ENCODE peak calls at places on chromosomes 3 and 15, in ten cellular contexts. One of them, this sample, is unnamed.
A peak's percentile ranks its signal among the peaks of the same experiment; 100 is the strongest.

GRCh38 chr3:13501056-13501455 is 20.9 kb downstream of the HDAC11 start:
- DNase-seq in cardiac muscle cell: no peak
- DNase-seq in HCT116: no peak
- DNase-seq in IMR-90: no peak
- DNase-seq in colonic mucosa: no peak
- DNase-seq in Karpas-422: no peak
- DNase-seq in neuronal stem cell: no peak
- DNase-seq in small intestine: no peak
- DNase-seq in aorta: peak; percentile 24
- DNase-seq in hepatocyte: no peak
- DNase-seq in this sample: no peak

GRCh38 chr15:70314018-70314354 is 216.3 kb upstream of the TLE3 start:
- DNase-seq in neuronal stem cell: no peak
- DNase-seq in cardiac muscle cell: no peak
- DNase-seq in HCT116: no peak
- DNase-seq in Karpas-422: no peak
- DNase-seq in hepatocyte: no peak
- DNase-seq in aorta: no peak
- DNase-seq in colonic mucosa: no peak
- DNase-seq in IMR-90: no peak
- DNase-seq in small intestine: no peak
- DNase-seq in this sample: no peak

GRCh38 chr3:14532691-14533456 is 7.3 kb downstream of the GRIP2 start:
- DNase-seq in Karpas-422: peak; percentile 61
- DNase-seq in colonic mucosa: peak; percentile 82
- DNase-seq in HCT116: peak; percentile 49
- DNase-seq in small intestine: peak; percentile 80
- DNase-seq in neuronal stem cell: no peak
- DNase-seq in IMR-90: no peak
- DNase-seq in cardiac muscle cell: peak; percentile 16
- DNase-seq in aorta: peak; percentile 77
- DNase-seq in hepatocyte: peak; percentile 71
- DNase-seq in this sample: peak; percentile 79

GRCh38 chr3:45612138-45612537 is 17.6 kb downstream of the LIMD1 start:
- DNase-seq in aorta: no peak
- DNase-seq in neuronal stem cell: no peak
- DNase-seq in cardiac muscle cell: no peak
- DNase-seq in small intestine: no peak
- DNase-seq in HCT116: no peak
- DNase-seq in Karpas-422: no peak
- DNase-seq in hepatocyte: no peak
- DNase-seq in IMR-90: no peak
- DNase-seq in colonic mucosa: no peak
- DNase-seq in this sample: no peak

GRCh38 chr3:52248816-52249547 is 3.4 kb downstream of the PPM1M start:
- DNase-seq in colonic mucosa: no peak
- DNase-seq in hepatocyte: peak; percentile 29
- DNase-seq in HCT116: no peak
- DNase-seq in cardiac muscle cell: no peak
- DNase-seq in Karpas-422: no peak
- DNase-seq in small intestine: no peak
- DNase-seq in aorta: peak; percentile 82
- DNase-seq in neuronal stem cell: no peak
- DNase-seq in IMR-90: no peak
- DNase-seq in this sample: no peak

GRCh38 chr3:188687389-188687788 is 484.4 kb upstream of the TPRG1 start:
- DNase-seq in HCT116: no peak
- DNase-seq in cardiac muscle cell: peak; percentile 49
- DNase-seq in aorta: no peak
- DNase-seq in IMR-90: peak; percentile 86
- DNase-seq in neuronal stem cell: no peak
- DNase-seq in Karpas-422: no peak
- DNase-seq in hepatocyte: no peak
- DNase-seq in colonic mucosa: no peak
- DNase-seq in small intestine: no peak
- DNase-seq in this sample: peak; percentile 34

GRCh38 chr15:52287114-52287513 is 8.5 kb downstream of the MYO5C start:
- DNase-seq in cardiac muscle cell: no peak
- DNase-seq in aorta: no peak
- DNase-seq in colonic mucosa: peak; percentile 72
- DNase-seq in Karpas-422: no peak
- DNase-seq in IMR-90: no peak
- DNase-seq in neuronal stem cell: no peak
- DNase-seq in HCT116: no peak
- DNase-seq in hepatocyte: peak; percentile 40
- DNase-seq in small intestine: peak; percentile 52
- DNase-seq in this sample: no peak

GRCh38 chr3:15271785-15272381 is 60.5 kb downstream of the SH3BP5 start:
- DNase-seq in IMR-90: no peak
- DNase-seq in HCT116: no peak
- DNase-seq in aorta: no peak
- DNase-seq in small intestine: no peak
- DNase-seq in hepatocyte: no peak
- DNase-seq in cardiac muscle cell: no peak
- DNase-seq in Karpas-422: no peak
- DNase-seq in colonic mucosa: peak; percentile 49
- DNase-seq in neuronal stem cell: no peak
- DNase-seq in this sample: peak; percentile 88

GRCh38 chr3:5002174-5002870 is 23.1 kb downstream of the BHLHE40 start:
- DNase-seq in cardiac muscle cell: no peak
- DNase-seq in hepatocyte: no peak
- DNase-seq in colonic mucosa: no peak
- DNase-seq in Karpas-422: no peak
- DNase-seq in neuronal stem cell: no peak
- DNase-seq in IMR-90: no peak
- DNase-seq in aorta: no peak
- DNase-seq in small intestine: no peak
- DNase-seq in HCT116: no peak
- DNase-seq in this sample: no peak

GRCh38 chr15:41577863-41578735 is 19.1 kb downstream of the TYRO3 start:
- DNase-seq in IMR-90: no peak
- DNase-seq in small intestine: no peak
- DNase-seq in colonic mucosa: no peak
- DNase-seq in hepatocyte: no peak
- DNase-seq in HCT116: no peak
- DNase-seq in cardiac muscle cell: no peak
- DNase-seq in Karpas-422: no peak
- DNase-seq in aorta: no peak
- DNase-seq in neuronal stem cell: no peak
- DNase-seq in this sample: no peak

GRCh38 chr15:66917904-66918448 is 147.4 kb upstream of the SMAD3 start:
- DNase-seq in aorta: no peak
- DNase-seq in neuronal stem cell: no peak
- DNase-seq in HCT116: no peak
- DNase-seq in IMR-90: no peak
- DNase-seq in cardiac muscle cell: no peak
- DNase-seq in colonic mucosa: no peak
- DNase-seq in small intestine: no peak
- DNase-seq in hepatocyte: no peak
- DNase-seq in Karpas-422: no peak
- DNase-seq in this sample: no peak

GRCh38 chr15:97026781-97027180 is 696.3 kb downstream of the NR2F2 start:
- DNase-seq in small intestine: no peak
- DNase-seq in IMR-90: no peak
- DNase-seq in neuronal stem cell: no peak
- DNase-seq in Karpas-422: no peak
- DNase-seq in hepatocyte: peak; percentile 46
- DNase-seq in HCT116: no peak
- DNase-seq in cardiac muscle cell: no peak
- DNase-seq in colonic mucosa: no peak
- DNase-seq in aorta: no peak
- DNase-seq in this sample: no peak

GRCh38 chr15:87645723-87646122 is 610.8 kb downstream of the NTRK3 start:
- DNase-seq in neuronal stem cell: no peak
- DNase-seq in cardiac muscle cell: no peak
- DNase-seq in IMR-90: no peak
- DNase-seq in hepatocyte: no peak
- DNase-seq in aorta: no peak
- DNase-seq in colonic mucosa: no peak
- DNase-seq in Karpas-422: no peak
- DNase-seq in small intestine: no peak
- DNase-seq in HCT116: no peak
- DNase-seq in this sample: no peak

GRCh38 chr3:34225828-34226227 is 427.4 kb downstream of the PDCD6IP start:
- DNase-seq in HCT116: no peak
- DNase-seq in small intestine: no peak
- DNase-seq in aorta: no peak
- DNase-seq in cardiac muscle cell: no peak
- DNase-seq in colonic mucosa: no peak
- DNase-seq in hepatocyte: no peak
- DNase-seq in neuronal stem cell: no peak
- DNase-seq in Karpas-422: no peak
- DNase-seq in IMR-90: no peak
- DNase-seq in this sample: no peak

GRCh38 chr3:193563999-193564398 is 9.3 kb upstream of the ATP13A4 start:
- DNase-seq in cardiac muscle cell: peak; percentile 2
- DNase-seq in small intestine: peak; percentile 42
- DNase-seq in colonic mucosa: peak; percentile 65
- DNase-seq in Karpas-422: peak; percentile 79
- DNase-seq in HCT116: peak; percentile 27
- DNase-seq in aorta: no peak
- DNase-seq in hepatocyte: peak; percentile 17
- DNase-seq in IMR-90: no peak
- DNase-seq in neuronal stem cell: no peak
- DNase-seq in this sample: no peak

GRCh38 chr3:139935866-139936817 is 1.2 kb downstream of the CLSTN2 start:
- DNase-seq in aorta: peak; percentile 78
- DNase-seq in cardiac muscle cell: no peak
- DNase-seq in small intestine: peak; percentile 32
- DNase-seq in colonic mucosa: peak; percentile 24
- DNase-seq in IMR-90: no peak
- DNase-seq in neuronal stem cell: peak; percentile 30
- DNase-seq in hepatocyte: peak; percentile 73
- DNase-seq in HCT116: no peak
- DNase-seq in Karpas-422: peak; percentile 40
- DNase-seq in this sample: no peak

GRCh38 chr3:62329970-62330369 is 43.4 kb downstream of the FEZF2 start:
- DNase-seq in HCT116: no peak
- DNase-seq in neuronal stem cell: no peak
- DNase-seq in hepatocyte: no peak
- DNase-seq in aorta: no peak
- DNase-seq in colonic mucosa: no peak
- DNase-seq in Karpas-422: no peak
- DNase-seq in small intestine: no peak
- DNase-seq in IMR-90: no peak
- DNase-seq in cardiac muscle cell: no peak
- DNase-seq in this sample: no peak

GRCh38 chr15:98792117-98792516 is 143.8 kb downstream of the IGF1R start:
- DNase-seq in HCT116: no peak
- DNase-seq in cardiac muscle cell: no peak
- DNase-seq in neuronal stem cell: no peak
- DNase-seq in IMR-90: no peak
- DNase-seq in hepatocyte: no peak
- DNase-seq in small intestine: no peak
- DNase-seq in aorta: no peak
- DNase-seq in Karpas-422: no peak
- DNase-seq in colonic mucosa: no peak
- DNase-seq in this sample: no peak
- H3K4me1 ChIP-seq in HCT116: peaks cover 4% of the 10 kb centered on the region
- H3K4me1 ChIP-seq in cardiac muscle cell: peaks cover 29% of the 10 kb centered on the region
- H3K4me1 ChIP-seq in neuronal stem cell: peaks cover 25% of the 10 kb centered on the region
- H3K4me1 ChIP-seq in IMR-90: peaks cover 10% of the 10 kb centered on the region
- H3K4me1 ChIP-seq in hepatocyte: peaks cover 43% of the 10 kb centered on the region
- H3K4me1 ChIP-seq in small intestine: no peaks in the 10 kb centered on the region
- H3K4me1 ChIP-seq in aorta: peaks cover 2% of the 10 kb centered on the region
- H3K4me1 ChIP-seq in Karpas-422: no peaks in the 10 kb centered on the region
- H3K4me1 ChIP-seq in colonic mucosa: no peaks in the 10 kb centered on the region
- H3K4me1 ChIP-seq in this sample: peaks cover 38% of the 10 kb centered on the region

GRCh38 chr3:160801386-160802118 is 45.5 kb downstream of the PPM1L start:
- DNase-seq in hepatocyte: peak; percentile 43
- DNase-seq in small intestine: peak; percentile 3
- DNase-seq in neuronal stem cell: no peak
- DNase-seq in cardiac muscle cell: peak; percentile 40
- DNase-seq in IMR-90: peak; percentile 0
- DNase-seq in aorta: no peak
- DNase-seq in Karpas-422: no peak
- DNase-seq in colonic mucosa: peak; percentile 65
- DNase-seq in HCT116: no peak
- DNase-seq in this sample: no peak
- H3K4me1 ChIP-seq in hepatocyte: peaks cover 14% of the 10 kb centered on the region
- H3K4me1 ChIP-seq in small intestine: no peaks in the 10 kb centered on the region
- H3K4me1 ChIP-seq in neuronal stem cell: peaks cover 6% of the 10 kb centered on the region
- H3K4me1 ChIP-seq in cardiac muscle cell: peaks cover 15% of the 10 kb centered on the region
- H3K4me1 ChIP-seq in IMR-90: no peaks in the 10 kb centered on the region
- H3K4me1 ChIP-seq in aorta: no peaks in the 10 kb centered on the region
- H3K4me1 ChIP-seq in Karpas-422: no peaks in the 10 kb centered on the region
- H3K4me1 ChIP-seq in colonic mucosa: no peaks in the 10 kb centered on the region
- H3K4me1 ChIP-seq in HCT116: peaks cover 5% of the 10 kb centered on the region
- H3K4me1 ChIP-seq in this sample: peaks cover 11% of the 10 kb centered on the region

DNA sequence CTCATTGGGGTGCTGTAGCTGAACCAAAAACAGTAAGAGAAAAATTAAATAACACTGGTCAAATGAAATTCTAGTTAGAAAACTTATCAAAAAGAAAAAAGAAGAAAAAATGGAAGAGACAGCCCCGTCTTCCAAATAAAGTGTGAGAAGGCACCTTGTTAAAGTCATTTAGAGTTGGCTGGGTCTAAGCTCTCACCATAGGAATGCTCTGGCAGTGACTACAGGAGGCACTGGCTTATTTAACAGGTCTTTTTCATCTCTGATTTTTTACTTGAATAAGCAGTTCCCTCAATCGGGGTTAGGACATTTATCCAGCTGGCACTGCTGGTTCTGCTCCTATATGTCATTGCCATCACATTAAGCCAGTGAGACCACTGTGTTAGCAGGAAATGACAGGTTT is 1.6 kb upstream of the ABI3BP start:
- DNase-seq in cardiac muscle cell: no peak
- DNase-seq in neuronal stem cell: no peak
- DNase-seq in Karpas-422: no peak
- DNase-seq in colonic mucosa: no peak
- DNase-seq in hepatocyte: no peak
- DNase-seq in IMR-90: no peak
- DNase-seq in aorta: no peak
- DNase-seq in HCT116: no peak
- DNase-seq in small intestine: no peak
- DNase-seq in this sample: no peak
- H3K4me1 ChIP-seq in cardiac muscle cell: no peaks in the 10 kb centered on the region
- H3K4me1 ChIP-seq in neuronal stem cell: peaks cover 3% of the 10 kb centered on the region
- H3K4me1 ChIP-seq in Karpas-422: no peaks in the 10 kb centered on the region
- H3K4me1 ChIP-seq in colonic mucosa: no peaks in the 10 kb centered on the region
- H3K4me1 ChIP-seq in hepatocyte: peaks cover 6% of the 10 kb centered on the region
- H3K4me1 ChIP-seq in IMR-90: peaks cover 2% of the 10 kb centered on the region
- H3K4me1 ChIP-seq in aorta: no peaks in the 10 kb centered on the region
- H3K4me1 ChIP-seq in HCT116: no peaks in the 10 kb centered on the region
- H3K4me1 ChIP-seq in small intestine: no peaks in the 10 kb centered on the region
- H3K4me1 ChIP-seq in this sample: no peaks in the 10 kb centered on the region

DNA sequence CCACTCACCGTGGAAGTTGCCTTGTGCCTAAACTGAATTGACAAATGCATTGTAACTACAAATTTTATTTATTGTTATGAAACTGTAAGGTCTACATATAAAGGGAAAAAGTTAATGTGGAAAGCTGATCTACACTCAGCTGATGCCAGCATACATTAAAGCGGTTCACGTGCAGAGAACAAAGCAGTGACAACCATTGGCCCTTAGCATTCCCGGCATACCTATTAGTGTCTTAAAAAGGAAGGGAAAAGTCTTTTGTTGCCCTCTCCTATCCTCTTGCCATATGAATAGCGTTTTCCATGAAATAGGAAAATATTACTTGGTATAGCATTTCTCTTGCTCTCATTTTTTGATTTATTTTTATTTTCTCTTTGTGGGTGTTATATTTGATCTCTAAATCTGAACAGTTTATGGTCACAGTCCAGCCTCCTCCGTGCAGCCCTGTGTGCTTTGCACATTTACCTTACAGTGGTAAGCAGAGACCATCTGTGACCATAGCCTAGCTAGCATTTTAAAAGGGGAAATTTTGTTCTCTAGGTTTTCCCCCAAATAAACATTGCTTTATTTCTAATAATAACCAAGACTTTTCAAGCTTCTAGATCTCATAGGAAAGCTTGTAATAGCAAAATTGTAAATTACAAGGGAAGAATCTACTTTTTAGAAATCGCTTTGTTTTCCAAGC is 89.7 kb upstream of the CGNL1 start:
- DNase-seq in colonic mucosa: no peak
- DNase-seq in hepatocyte: no peak
- DNase-seq in Karpas-422: no peak
- DNase-seq in cardiac muscle cell: no peak
- DNase-seq in HCT116: no peak
- DNase-seq in IMR-90: no peak
- DNase-seq in neuronal stem cell: no peak
- DNase-seq in small intestine: no peak
- DNase-seq in aorta: no peak
- DNase-seq in this sample: no peak
- H3K4me1 ChIP-seq in colonic mucosa: no peaks in the 10 kb centered on the region
- H3K4me1 ChIP-seq in hepatocyte: no peaks in the 10 kb centered on the region
- H3K4me1 ChIP-seq in Karpas-422: peaks cover 24% of the 10 kb centered on the region
- H3K4me1 ChIP-seq in cardiac muscle cell: peaks cover 20% of the 10 kb centered on the region
- H3K4me1 ChIP-seq in HCT116: no peaks in the 10 kb centered on the region
- H3K4me1 ChIP-seq in IMR-90: peaks cover 4% of the 10 kb centered on the region
- H3K4me1 ChIP-seq in neuronal stem cell: peaks cover 7% of the 10 kb centered on the region
- H3K4me1 ChIP-seq in small intestine: no peaks in the 10 kb centered on the region
- H3K4me1 ChIP-seq in aorta: no peaks in the 10 kb centered on the region
- H3K4me1 ChIP-seq in this sample: peaks cover 22% of the 10 kb centered on the region